ENCODE peak calls at places on chromosomes 2 and 18, in seven cellular contexts. M is right lobe of liver; V is astrocyte of the cerebellum; E is ureter; Y is stimulated activated naive CD4-positive, alpha-beta T cell; K is LoVo; L is Kasumi-1. B is an unnamed sample.

GRCh38 chr18:58196881-58197872 is 153.2 kb downstream of the NEDD4L start:
- DNase-seq in Y (no peak), M (no peak), L (no peak), K (no peak), V (no peak), E (no peak), B (no peak)

GRCh38 chr2:180730976-180731375 is 249.4 kb upstream of the UBE2E3 start:
- DNase-seq in V (no peak), L (no peak), Y (no peak), K (no peak), E (no peak), M (no peak), B (no peak)

GRCh38 chr2:77813614-77814013 is 291.4 kb upstream of the LRRTM4 start:
- DNase-seq in L (no peak), M (no peak), K (no peak), E (no peak), Y (no peak), V (no peak), B (no peak)

GRCh38 chr2:224008702-224009261 is 30.3 kb downstream of the SERPINE2 start:
- DNase-seq in Y (no peak), L (no peak), E (no peak), M (no peak), K (peak), V (no peak), B (no peak)

GRCh38 chr2:224469374-224469964 is 67.6 kb upstream of the FAM124B start:
- DNase-seq in M (no peak), L (no peak), E (no peak), K (no peak), V (no peak), Y (no peak), B (no peak)

GRCh38 chr18:63131106-63131943 is 188.2 kb downstream of the BCL2 start:
- DNase-seq in L (peak), M (no peak), K (no peak), Y (peak), V (peak), E (peak), B (peak)

GRCh38 chr2:111666160-111666559 is 217.8 kb downstream of the ANAPC1 start:
- DNase-seq in L (no peak), V (no peak), M (no peak), K (no peak), E (peak), Y (no peak), B (no peak)

GRCh38 chr2:64748561-64748960 is 94.8 kb upstream of the SERTAD2 start:
- DNase-seq in K (no peak), M (no peak), L (no peak), Y (no peak), V (no peak), E (no peak), B (no peak)

GRCh38 chr2:211495339-211495738 is 938.9 kb downstream of the CPS1 start:
- DNase-seq in Y (no peak), M (no peak), E (no peak), K (no peak), V (no peak), L (no peak), B (no peak)